ENCODE peak calls at places on chromosomes 1 and 21, in ten cellular contexts. S, T, R, I, B, D, M, L, G and Z are unnamed samples.

GRCh38 chr1:159171688-159172501 is 480 bp downstream of the CADM3 start:
- DNase-seq in S (no peak), T (no peak), R (no peak), I (no peak), B (peak), D (no peak), M (no peak), L (no peak), G (no peak), Z (peak)

GRCh38 chr1:205954819-205955404 is 11.7 kb upstream of the SLC26A9 start:
- DNase-seq in S (no peak), T (no peak), R (no peak), I (no peak), B (no peak), D (no peak), M (no peak), L (no peak), G (no peak), Z (no peak)

GRCh38 chr1:20836230-20836629 is 49.1 kb upstream of the HP1BP3 start:
- DNase-seq in S (no peak), T (no peak), R (no peak), I (no peak), B (no peak), D (no peak), M (no peak), L (no peak), G (no peak), Z (no peak)

GRCh38 chr1:27349784-27350672 is 8.2 kb downstream of the SYTL1 start:
- DNase-seq in S (no peak), T (peak), R (no peak), I (no peak), B (peak), D (no peak), M (no peak), L (peak), G (peak), Z (peak)

GRCh38 chr1:185787238-185787637 is 53.0 kb downstream of the HMCN1 start:
- DNase-seq in S (no peak), T (no peak), R (no peak), I (no peak), B (no peak), D (no peak), M (no peak), L (no peak), G (no peak), Z (no peak)

GRCh38 chr21:40835179-40835694 is 11.7 kb downstream of the DSCAM start:
- DNase-seq in S (no peak), T (no peak), R (no peak), I (no peak), B (no peak), D (no peak), M (no peak), L (no peak), G (no peak), Z (no peak)

GRCh38 chr1:46526013-46526688 is 25.3 kb downstream of the KNCN start:
- DNase-seq in S (no peak), T (no peak), R (no peak), I (no peak), B (no peak), D (no peak), M (no peak), L (no peak), G (no peak), Z (no peak)

GRCh38 chr1:151472852-151473731 is 13.8 kb upstream of the POGZ start:
- DNase-seq in S (no peak), T (peak), R (peak), I (no peak), B (peak), D (peak), M (no peak), L (peak), G (peak), Z (no peak)

GRCh38 chr1:44557756-44558155 is 116.5 kb downstream of the TMEM53 start:
- DNase-seq in S (no peak), T (no peak), R (no peak), I (no peak), B (no peak), D (no peak), M (no peak), L (peak), G (no peak), Z (no peak)

GRCh38 chr21:33967086-33967571 is 51.5 kb upstream of the ATP5PO start:
- DNase-seq in S (no peak), T (no peak), R (no peak), I (no peak), B (no peak), D (no peak), M (no peak), L (no peak), G (no peak), Z (no peak)

GRCh38 chr1:32208891-32209309 is at the start of gene DCDC2B:
- DNase-seq in S (no peak), T (peak), R (no peak), I (no peak), B (peak), D (no peak), M (no peak), L (peak), G (peak), Z (peak)

GRCh38 chr21:26072891-26073615 is 97.5 kb downstream of the APP start:
- DNase-seq in S (no peak), T (no peak), R (no peak), I (no peak), B (no peak), D (no peak), M (no peak), L (peak), G (peak), Z (no peak)

GRCh38 chr21:16842716-16843115 is 670.1 kb upstream of the CXADR start:
- DNase-seq in S (no peak), T (no peak), R (no peak), I (no peak), B (no peak), D (no peak), M (no peak), L (no peak), G (peak), Z (peak)

GRCh38 chr21:24938592-24938991 is 668.7 kb downstream of the MRPL39 start:
- DNase-seq in S (no peak), T (no peak), R (no peak), I (no peak), B (no peak), D (no peak), M (no peak), L (no peak), G (no peak), Z (no peak)

GRCh38 chr1:115237507-115237906 is 100.5 kb downstream of the NGF start:
- DNase-seq in S (no peak), T (no peak), R (no peak), I (no peak), B (no peak), D (no peak), M (no peak), L (peak), G (peak), Z (no peak)

GRCh38 chr1:231194476-231194842 is 32.6 kb downstream of the TRIM67 start:
- DNase-seq in S (no peak), T (no peak), R (no peak), I (no peak), B (no peak), D (no peak), M (no peak), L (no peak), G (no peak), Z (no peak)

GRCh38 chr1:111192643-111193519 is 7.6 kb downstream of the DENND2D start:
- DNase-seq in S (no peak), T (no peak), R (peak), I (no peak), B (no peak), D (peak), M (no peak), L (peak), G (peak), Z (no peak)

GRCh38 chr1:182795563-182796228 is 6.1 kb downstream of the NPL start:
- DNase-seq in S (no peak), T (no peak), R (no peak), I (no peak), B (no peak), D (no peak), M (no peak), L (peak), G (no peak), Z (no peak)

GRCh38 chr1:208029381-208030319 is 118.7 kb upstream of the CD34 start:
- DNase-seq in S (no peak), T (no peak), R (no peak), I (no peak), B (no peak), D (no peak), M (no peak), L (peak), G (peak), Z (no peak)

GRCh38 chr1:9234223-9235122 is at the start of gene H6PD:
- DNase-seq in S (peak), T (peak), R (peak), I (peak), B (peak), D (peak), M (peak), L (peak), G (peak), Z (peak)

GRCh38 chr1:212591922-212592321 is 16.6 kb upstream of the ATF3 start:
- DNase-seq in S (no peak), T (no peak), R (no peak), I (no peak), B (no peak), D (no peak), M (no peak), L (no peak), G (no peak), Z (no peak)

GRCh38 chr1:205237526-205238484 is 10.1 kb downstream of the TMCC2 start:
- DNase-seq in S (no peak), T (peak), R (no peak), I (peak), B (no peak), D (no peak), M (no peak), L (no peak), G (no peak), Z (peak)

GRCh38 chr1:232722626-232723025 is 82.6 kb upstream of the MAP10 start:
- DNase-seq in S (no peak), T (no peak), R (no peak), I (no peak), B (no peak), D (no peak), M (no peak), L (peak), G (peak), Z (no peak)

GRCh38 chr1:233788687-233789086 is 115.8 kb upstream of the SLC35F3 start:
- DNase-seq in S (no peak), T (no peak), R (no peak), I (no peak), B (no peak), D (no peak), M (no peak), L (no peak), G (no peak), Z (no peak)

GRCh38 chr1:3465935-3466321 is 11.5 kb downstream of the ARHGEF16 start:
- DNase-seq in S (no peak), T (no peak), R (no peak), I (no peak), B (no peak), D (no peak), M (no peak), L (no peak), G (no peak), Z (no peak)

GRCh38 chr1:6580588-6581270 is 935 bp downstream of the ZBTB48 start:
- DNase-seq in S (no peak), T (no peak), R (no peak), I (no peak), B (no peak), D (no peak), M (no peak), L (peak), G (peak), Z (no peak)

GRCh38 chr21:14080764-14081096 is 130.0 kb downstream of the LIPI start:
- DNase-seq in S (no peak), T (no peak), R (no peak), I (no peak), B (no peak), D (no peak), M (no peak), L (no peak), G (no peak), Z (no peak)

GRCh38 chr1:99806882-99807281 is 40.4 kb upstream of the FRRS1 start:
- DNase-seq in S (no peak), T (no peak), R (no peak), I (no peak), B (no peak), D (no peak), M (no peak), L (no peak), G (no peak), Z (no peak)